ENCODE peak calls at places on chromosomes 1 and 21, in eight cellular contexts. C is fibroblast of lung, A is ovary, W is progenitor cell of endocrine pancreas, T is neural progenitor cell, G is NB4, Y is nephron progenitor cell, R is glutamatergic neuron. E is an unnamed sample.

GRCh38 chr1:57860333-57860732 is 436.5 kb upstream of the DAB1 start:
- DNase-seq in C (no peak), A (no peak), W (no peak), T (peak; percentile 82), G (no peak), Y (no peak), R (no peak), E (no peak)

GRCh38 chr1:68339505-68339904 is 107.2 kb upstream of the WLS start:
- DNase-seq in C (no peak), A (no peak), W (no peak), T (no peak), G (peak; percentile 63), Y (no peak), R (no peak), E (no peak)

GRCh38 chr21:18521204-18521603 is 117.6 kb upstream of the TMPRSS15 start:
- DNase-seq in C (no peak), A (no peak), W (no peak), T (no peak), G (no peak), Y (no peak), R (no peak), E (no peak)

GRCh38 chr1:61271412-61271789 is 189.0 kb downstream of the NFIA start:
- DNase-seq in C (no peak), A (no peak), W (no peak), T (peak; percentile 28), G (no peak), Y (no peak), R (peak; percentile 35), E (no peak)

GRCh38 chr1:172298146-172298545 is 122.3 kb upstream of the C1orf105 start:
- DNase-seq in C (peak; percentile 28), A (no peak), W (no peak), T (no peak), G (no peak), Y (no peak), R (no peak), E (no peak)

GRCh38 chr1:209743145-209743482 is 12.7 kb upstream of the TRAF3IP3 start:
- DNase-seq in C (peak; percentile 76), A (peak; percentile 51), W (no peak), T (no peak), G (no peak), Y (no peak), R (no peak), E (no peak)

GRCh38 chr1:203378529-203379271 is 27.8 kb upstream of the FMOD start:
- DNase-seq in C (no peak), A (peak; percentile 48), W (no peak), T (no peak), G (no peak), Y (no peak), R (no peak), E (no peak)

GRCh38 chr1:116586741-116587143 is 15.9 kb upstream of the CD58 start:
- DNase-seq in C (no peak), A (no peak), W (no peak), T (peak; percentile 42), G (no peak), Y (no peak), R (no peak), E (no peak)

GRCh38 chr1:115782571-115783281 is 14.2 kb upstream of the CASQ2 start:
- DNase-seq in C (peak; percentile 82), A (no peak), W (no peak), T (peak; percentile 8), G (no peak), Y (no peak), R (no peak), E (no peak)

GRCh38 chr1:100440075-100440809 is 87.9 kb downstream of the CDC14A start:
- DNase-seq in C (no peak), A (no peak), W (no peak), T (no peak), G (peak; percentile 44), Y (peak; percentile 10), R (no peak), E (no peak)

GRCh38 chr1:32644426-32644825 is 5.9 kb downstream of the ZBTB8OS start:
- DNase-seq in C (no peak), A (no peak), W (no peak), T (no peak), G (no peak), Y (no peak), R (no peak), E (no peak)

GRCh38 chr21:26098758-26099157 is 71.8 kb downstream of the APP start:
- DNase-seq in C (peak; percentile 35), A (no peak), W (no peak), T (no peak), G (no peak), Y (no peak), R (no peak), E (no peak)

GRCh38 chr1:9434247-9434646 is 105.0 kb upstream of the SLC25A33 start:
- DNase-seq in C (no peak), A (no peak), W (no peak), T (no peak), G (no peak), Y (no peak), R (no peak), E (no peak)

GRCh38 chr1:210001751-210002150 is 63.7 kb downstream of the SYT14 start:
- DNase-seq in C (peak; percentile 24), A (no peak), W (no peak), T (no peak), G (no peak), Y (no peak), R (no peak), E (no peak)

GRCh38 chr1:84330125-84330984 is 28.8 kb downstream of the SAMD13 start:
- DNase-seq in C (peak; percentile 66), A (no peak), W (no peak), T (no peak), G (no peak), Y (no peak), R (no peak), E (no peak)

GRCh38 chr21:36542312-36543101 is 62.6 kb upstream of the CLDN14 start:
- DNase-seq in C (no peak), A (no peak), W (no peak), T (peak; percentile 54), G (no peak), Y (no peak), R (no peak), E (no peak)

GRCh38 chr1:89627596-89627962 is 5.3 kb upstream of the LRRC8C start:
- DNase-seq in C (no peak), A (no peak), W (no peak), T (no peak), G (no peak), Y (no peak), R (no peak), E (no peak)

DNA sequence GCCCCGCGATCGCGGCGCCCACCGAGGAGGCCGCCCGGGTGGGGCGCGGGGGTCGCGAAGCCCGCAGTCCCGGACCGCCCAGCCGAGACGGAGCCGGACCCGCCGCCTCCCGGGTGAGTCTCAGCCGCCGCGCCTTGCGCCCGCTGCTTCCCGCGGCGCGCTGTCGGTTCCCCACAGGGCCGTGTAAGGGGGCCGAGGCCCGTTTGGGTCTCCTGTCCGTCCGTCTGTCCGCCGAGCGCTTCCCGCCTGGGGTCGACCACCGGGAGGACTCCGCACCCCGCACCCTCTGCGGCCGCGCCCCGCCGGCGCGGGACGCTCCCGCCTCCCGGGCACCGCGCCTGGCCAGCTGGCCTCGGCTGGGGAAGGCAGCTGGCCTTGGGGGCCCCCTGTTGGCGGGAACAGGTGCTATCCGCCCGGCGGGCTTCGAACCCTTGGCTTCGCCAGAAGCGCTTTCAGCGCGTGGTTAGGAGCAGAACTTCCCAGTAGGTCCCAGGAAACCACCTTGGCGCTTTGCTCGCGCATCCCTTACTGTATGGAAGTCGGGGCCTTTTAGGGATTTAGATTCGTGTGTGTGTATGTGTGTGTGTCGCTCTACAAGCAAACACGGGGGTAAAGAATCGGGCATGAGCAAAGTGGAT is 414 bp downstream of the TMEM51 start:
- DNase-seq in C (peak; percentile 51), A (peak; percentile 86), W (peak; percentile 57), T (peak; percentile 88), G (no peak), Y (peak; percentile 80), R (peak; percentile 81), E (no peak)
- TF ChIP-seq CTCF in C (peak; percentile 48), A (peak; percentile 69), W (peak; percentile 84), T (peak; percentile 74), G (peak; percentile 44), Y (peak; percentile 48), R (peak; percentile 80), E (peak; percentile 71)

GRCh38 chr1:27601771-27602509 is 2.0 kb downstream of the AHDC1 start:
- DNase-seq in C (peak; percentile 45), A (peak; percentile 71), W (no peak), T (peak; percentile 47), G (peak; percentile 80), Y (peak; percentile 44), R (peak; percentile 51), E (no peak)

GRCh38 chr1:27601321-27601770 is 2.6 kb downstream of the AHDC1 start:
- DNase-seq in C (no peak), A (no peak), W (no peak), T (no peak), G (peak; percentile 63), Y (no peak), R (no peak), E (no peak)

GRCh38 chr1:27598902-27599528 is 4.9 kb downstream of the AHDC1 start:
- DNase-seq in C (peak; percentile 89), A (peak; percentile 87), W (no peak), T (peak; percentile 36), G (peak; percentile 95), Y (peak; percentile 30), R (peak; percentile 61), E (no peak)

GRCh38 chr1:27599605-27600499 is 4.1 kb downstream of the AHDC1 start:
- DNase-seq in C (no peak), A (peak; percentile 58), W (no peak), T (no peak), G (peak; percentile 77), Y (peak; percentile 20), R (no peak), E (no peak)

GRCh38 chr1:27600500-27601175 is 3.3 kb downstream of the AHDC1 start:
- DNase-seq in C (peak; percentile 57), A (peak; percentile 56), W (no peak), T (peak; percentile 79), G (peak; percentile 86), Y (peak; percentile 46), R (no peak), E (no peak)
- TF ChIP-seq CTCF in C (no peak), A (no peak), W (no peak), T (peak; percentile 28), G (no peak), Y (no peak), R (no peak), E (no peak)

DNA sequence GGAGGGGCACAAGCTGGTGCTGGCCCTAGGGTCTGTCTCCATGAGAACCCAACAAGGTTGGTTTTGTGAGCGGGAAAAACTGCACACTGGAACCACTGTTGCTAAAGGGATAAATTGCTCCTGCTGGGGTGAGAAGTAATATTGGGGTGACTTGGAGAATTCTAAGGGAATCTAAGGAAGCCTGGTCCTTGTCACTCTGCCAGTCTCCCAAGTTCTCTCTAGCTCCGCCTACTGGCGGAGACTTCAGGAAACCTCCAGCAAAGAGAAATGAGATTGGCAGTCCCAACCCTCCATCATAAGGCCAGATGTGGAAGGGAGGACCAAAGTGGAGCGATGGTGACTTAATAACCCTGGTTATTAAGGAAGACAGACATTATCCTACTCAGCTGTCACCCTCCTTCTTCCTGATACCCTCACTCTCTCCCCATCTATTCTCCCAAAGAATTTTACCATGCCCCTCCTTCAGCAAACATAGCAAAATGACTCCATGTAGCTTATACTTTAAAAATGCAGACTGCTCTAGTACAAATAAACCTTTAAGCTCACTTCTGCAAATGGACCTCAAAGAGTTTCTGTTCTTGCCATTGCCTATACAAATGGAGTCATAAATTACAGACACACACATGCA is 2.7 kb downstream of the LCE1F start:
- DNase-seq in C (no peak), A (no peak), W (no peak), T (no peak), G (peak; percentile 41), Y (no peak), R (peak; percentile 48), E (no peak)
- TF ChIP-seq CTCF in C (peak; percentile 17), A (no peak), W (no peak), T (no peak), G (peak; percentile 71), Y (no peak), R (no peak), E (peak; percentile 14)

GRCh38 chr1:223001653-223002634 is 141.1 kb downstream of the TLR5 start:
- DNase-seq in C (no peak), A (no peak), W (no peak), T (no peak), G (peak; percentile 12), Y (no peak), R (no peak), E (no peak)
- TF ChIP-seq CTCF in C (peak; percentile 44), A (no peak), W (no peak), T (peak; percentile 25), G (no peak), Y (no peak), R (no peak), E (no peak)

E was measured in CD14-positive monocyte.